ENCODE peak calls at places on chromosome 22, in nine cellular contexts. V, O, J, M, K, Z, L, Y and I are unnamed samples.

GRCh38 chr22:41943661-41944209 is 3.2 kb downstream of the CENPM start:
- DNase-seq in L (no peak), M (no peak), Z (no peak), O (no peak), J (no peak), Y (no peak), K (no peak), V (peak; percentile 50), I (no peak)

GRCh38 chr22:27231266-27231665 is 570.3 kb downstream of the MN1 start:
- DNase-seq in O (no peak), J (no peak), L (no peak), V (no peak), Z (no peak), K (no peak), Y (no peak), M (no peak), I (no peak)

GRCh38 chr22:17243524-17243923 is 24.3 kb upstream of the ADA2 start:
- DNase-seq in K (no peak), O (no peak), Z (no peak), V (no peak), J (no peak), M (no peak), Y (no peak), L (peak; percentile 53), I (no peak)

GRCh38 chr22:46053563-46054090 is 76.7 kb upstream of the WNT7B start:
- DNase-seq in M (peak; percentile 64), L (peak; percentile 78), O (peak; percentile 64), Y (no peak), V (peak; percentile 91), J (no peak), K (no peak), Z (peak; percentile 84), I (peak; percentile 93)

GRCh38 chr22:22460635-22461034 is 47.9 kb downstream of the ZNF280B start:
- DNase-seq in Y (no peak), J (no peak), K (no peak), M (no peak), O (no peak), Z (no peak), L (no peak), V (no peak), I (no peak)

GRCh38 chr22:35621446-35621845 is 4.3 kb upstream of the MB start:
- DNase-seq in L (no peak), V (no peak), Y (no peak), O (no peak), Z (no peak), M (peak; percentile 49), J (no peak), K (no peak), I (no peak)

GRCh38 chr22:23751441-23751996 is 607 bp upstream of the ZNF70 start:
- DNase-seq in V (peak; percentile 69), L (peak; percentile 46), J (no peak), Y (no peak), O (no peak), Z (no peak), M (peak; percentile 17), K (no peak), I (peak; percentile 67)

GRCh38 chr22:38570841-38571364 is 920 bp upstream of the DMC1 start:
- DNase-seq in J (no peak), Y (no peak), Z (peak; percentile 60), K (no peak), V (peak; percentile 50), O (peak; percentile 23), L (peak; percentile 33), M (peak; percentile 39), I (peak; percentile 33)

GRCh38 chr22:32590556-32590955 is 115.9 kb downstream of the FBXO7 start:
- DNase-seq in O (no peak), K (no peak), M (peak; percentile 78), V (no peak), J (no peak), L (no peak), Y (no peak), Z (no peak), I (no peak)

GRCh38 chr22:43014062-43014875 is 680 bp downstream of the PACSIN2 start:
- DNase-seq in Y (no peak), O (peak; percentile 42), J (no peak), V (peak; percentile 76), M (no peak), Z (peak; percentile 53), L (peak; percentile 58), K (no peak), I (peak; percentile 79)

GRCh38 chr22:24325105-24325757 is 54.6 kb downstream of the SPECC1L start:
- DNase-seq in V (no peak), K (no peak), J (no peak), L (peak; percentile 36), M (peak; percentile 99), Y (no peak), Z (no peak), O (peak; percentile 23), I (no peak)

GRCh38 chr22:42799462-42800405 is 57.3 kb downstream of the ARFGAP3 start:
- DNase-seq in V (no peak), Y (no peak), O (no peak), Z (no peak), K (no peak), J (no peak), M (no peak), L (no peak), I (no peak)

GRCh38 chr22:26648761-26649363 is 8.5 kb upstream of the MIAT start:
- DNase-seq in V (no peak), O (peak; percentile 24), J (no peak), M (peak; percentile 58), L (no peak), K (no peak), Y (no peak), Z (no peak), I (no peak)

GRCh38 chr22:41976070-41976901 is 7.0 kb downstream of the SEPTIN3 start:
- DNase-seq in Z (peak; percentile 60), K (no peak), V (peak; percentile 64), O (peak; percentile 26), M (no peak), J (no peak), L (peak; percentile 33), Y (no peak), I (no peak)

GRCh38 chr22:42425337-42425988 is 6.7 kb downstream of the NFAM1 start:
- DNase-seq in O (no peak), Y (no peak), M (no peak), J (no peak), K (no peak), L (no peak), Z (no peak), V (no peak), I (no peak)

GRCh38 chr22:48137640-48138039 is 1375.2 kb downstream of the TBC1D22A start:
- DNase-seq in Y (no peak), L (no peak), V (no peak), O (no peak), J (no peak), M (no peak), Z (no peak), K (peak; percentile 49), I (no peak)

GRCh38 chr22:23574877-23575276 is 5.2 kb downstream of the IGLL1 start:
- DNase-seq in M (no peak), Z (no peak), K (no peak), O (no peak), V (no peak), Y (no peak), L (no peak), J (no peak), I (no peak)

DNA sequence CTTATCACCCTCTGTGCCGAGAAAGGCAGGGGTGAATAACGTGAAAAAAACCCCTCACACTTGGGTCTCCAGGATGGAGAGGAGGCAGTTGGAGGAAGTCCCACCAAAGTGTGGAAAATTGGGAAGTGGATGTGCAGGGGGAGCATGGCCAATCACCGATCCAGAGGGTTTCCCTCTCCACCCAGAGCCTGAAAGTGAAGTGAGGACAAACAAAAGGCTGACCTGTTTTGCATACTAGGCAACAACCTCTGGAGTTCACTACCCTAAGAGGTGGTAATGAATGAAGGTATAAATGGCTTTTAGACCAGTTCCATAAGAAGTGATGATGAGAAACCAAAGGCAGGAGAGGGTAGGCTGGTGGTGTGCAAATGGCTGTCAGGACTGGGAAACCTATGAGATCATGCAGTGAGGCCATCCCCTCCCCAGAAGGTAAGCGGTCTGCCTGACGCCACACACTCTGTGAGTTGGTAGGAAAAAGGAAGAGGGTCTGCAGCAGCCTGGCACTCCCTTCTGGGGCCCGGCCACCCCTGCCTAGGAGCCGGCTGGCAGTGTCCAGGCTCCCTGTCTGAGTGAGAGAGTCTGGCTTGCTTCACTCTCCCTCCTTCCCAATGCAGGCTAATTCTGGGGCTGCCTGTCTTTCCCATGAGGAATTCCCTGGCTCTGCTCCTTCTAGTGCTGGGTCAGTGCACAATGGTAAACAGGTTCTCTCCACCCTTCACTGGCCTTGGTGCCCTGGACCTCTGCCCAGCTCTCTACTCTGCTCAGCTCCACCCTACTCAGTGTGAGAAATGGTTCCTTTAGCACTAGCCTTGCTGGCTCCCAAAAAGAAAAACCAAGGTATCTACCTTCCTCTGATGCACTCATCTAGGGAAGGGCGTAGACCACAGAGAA is 15.6 kb downstream of the TBC1D10A start:
- DNase-seq in J (no peak), O (no peak), K (no peak), Z (no peak), M (peak; percentile 84), Y (peak; percentile 63), V (peak; percentile 79), L (peak; percentile 91), I (peak; percentile 93)
- H3K4me3 ChIP-seq in J (no peak overlapping the region), O (peak overlapping the region; percentile 29), K (no peak overlapping the region), Z (no peak overlapping the region), M (no peak overlapping the region), Y (peak overlapping the region; percentile 34), V (no peak overlapping the region), L (no peak overlapping the region), I (no peak overlapping the region)

GRCh38 chr22:20243176-20243544 is 25.0 kb downstream of the RTN4R start:
- DNase-seq in K (no peak), V (no peak), Y (no peak), M (no peak), Z (peak; percentile 52), J (no peak), L (no peak), O (no peak), I (no peak)
- H3K4me3 ChIP-seq in K (no peak overlapping the region), V (no peak overlapping the region), Y (peak overlapping the region; percentile 24), M (no peak overlapping the region), Z (peak overlapping the region; percentile 72), J (no peak overlapping the region), L (no peak overlapping the region), O (peak overlapping the region; percentile 65), I (no peak overlapping the region)

DNA sequence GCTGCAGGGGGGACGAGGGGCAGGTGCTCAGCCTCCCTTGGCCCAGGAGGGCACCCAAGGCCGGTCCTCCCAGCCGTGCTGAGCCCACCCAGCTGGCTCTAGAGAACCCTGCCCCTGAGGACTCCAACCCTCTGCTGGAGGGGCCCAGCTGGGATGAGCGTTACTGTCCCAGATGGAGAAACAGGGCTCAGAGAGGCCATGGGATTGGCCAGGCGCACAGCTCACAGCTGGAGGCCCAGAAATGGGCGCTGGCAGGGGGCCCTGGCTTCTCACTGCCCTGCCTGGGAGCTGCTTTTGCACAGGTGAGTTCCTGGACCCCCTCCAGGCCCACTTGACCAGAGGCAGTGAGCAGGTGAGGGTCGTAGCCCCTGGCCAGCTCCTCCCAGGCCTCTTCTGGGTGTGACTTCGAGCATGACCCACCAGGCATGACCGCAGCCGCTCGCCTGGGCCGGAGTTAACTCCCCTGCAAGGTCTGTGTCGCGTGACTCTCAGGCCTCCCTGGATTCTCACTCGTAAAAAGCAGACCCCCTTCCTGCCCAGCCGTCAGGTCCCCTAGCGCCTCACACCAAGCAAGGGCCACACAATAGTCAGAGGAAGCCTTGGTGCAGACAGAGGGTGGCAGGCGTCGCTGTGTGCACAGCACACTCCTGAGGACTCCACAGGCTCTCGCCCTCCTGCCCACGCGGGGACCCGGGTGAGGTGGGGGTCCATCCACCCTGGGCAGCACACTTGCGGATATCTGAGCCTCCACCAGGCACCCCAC is 19.7 kb upstream of the IL17REL start:
- DNase-seq in L (no peak), M (no peak), K (no peak), Z (no peak), J (no peak), V (no peak), Y (no peak), O (no peak), I (no peak)
- H3K4me3 ChIP-seq in L (no peak overlapping the region), M (no peak overlapping the region), K (no peak overlapping the region), Z (no peak overlapping the region), J (no peak overlapping the region), V (no peak overlapping the region), Y (no peak overlapping the region), O (no peak overlapping the region), I (no peak overlapping the region)

GRCh38 chr22:44402196-44403111 is 89.7 kb upstream of the SHISAL1 start:
- DNase-seq in M (no peak), O (no peak), J (no peak), Z (no peak), Y (no peak), L (no peak), K (no peak), V (peak; percentile 9), I (no peak)
- H3K4me3 ChIP-seq in M (no peak overlapping the region), O (no peak overlapping the region), J (no peak overlapping the region), Z (no peak overlapping the region), Y (no peak overlapping the region), L (no peak overlapping the region), K (no peak overlapping the region), V (no peak overlapping the region), I (no peak overlapping the region)